ENCODE peak calls at places on chromosomes 1 and 21, in five cellular contexts. U, D, Y, S and J are unnamed samples.

GRCh38 chr1:66275601-66276023 is 258.3 kb upstream of the SGIP1 start:
- DNase-seq in S (no peak), U (peak; percentile 33), D (no peak), Y (no peak), J (no peak)

GRCh38 chr1:54542120-54542961 is 5.7 kb upstream of the ACOT11 start:
- DNase-seq in D (peak; percentile 59), Y (peak; percentile 95), S (peak; percentile 60), U (peak; percentile 75), J (peak; percentile 91)

GRCh38 chr1:91099746-91100621 is 78.1 kb upstream of the ZNF644 start:
- DNase-seq in D (no peak), Y (peak; percentile 36), U (no peak), S (no peak), J (no peak)

GRCh38 chr1:15557594-15557993 is 27.3 kb downstream of the AGMAT start:
- DNase-seq in D (no peak), S (no peak), U (no peak), Y (peak; percentile 49), J (no peak)

GRCh38 chr1:220990417-220991337 is 111.4 kb downstream of the HLX start:
- DNase-seq in S (peak; percentile 60), Y (peak; percentile 34), D (no peak), U (no peak), J (peak; percentile 10)

GRCh38 chr1:58996341-58997059 is 212.7 kb upstream of the JUN start:
- DNase-seq in Y (no peak), U (no peak), D (no peak), S (no peak), J (no peak)

GRCh38 chr1:89938171-89939055 is 56.5 kb upstream of the ZNF326 start:
- DNase-seq in D (no peak), S (peak; percentile 65), U (no peak), Y (peak; percentile 21), J (no peak)

GRCh38 chr21:33374080-33374873 is 28.9 kb upstream of the IFNGR2 start:
- DNase-seq in S (peak; percentile 88), Y (peak; percentile 66), U (peak; percentile 59), D (peak; percentile 52), J (no peak)

GRCh38 chr21:45257673-45258341 is 29.9 kb downstream of the POFUT2 start:
- DNase-seq in S (no peak), U (no peak), D (no peak), Y (no peak), J (no peak)

GRCh38 chr1:242745079-242745478 is 220.6 kb upstream of the PLD5 start:
- DNase-seq in S (no peak), D (no peak), Y (no peak), U (no peak), J (no peak)

GRCh38 chr1:85201340-85202091 is 700 bp upstream of the SYDE2 start:
- DNase-seq in S (peak; percentile 70), D (peak; percentile 72), U (peak; percentile 69), Y (peak; percentile 70), J (peak; percentile 34)

GRCh38 chr21:16588433-16588860 is 858.7 kb downstream of the USP25 start:
- DNase-seq in D (peak; percentile 46), Y (peak; percentile 93), U (no peak), S (peak; percentile 83), J (peak; percentile 87)

GRCh38 chr1:42797414-42797813 is 12.6 kb downstream of the TMEM269 start:
- DNase-seq in S (no peak), U (no peak), Y (no peak), D (no peak), J (no peak)

GRCh38 chr1:36890776-36891175 is 143.5 kb downstream of the GRIK3 start:
- DNase-seq in Y (no peak), S (no peak), D (no peak), U (no peak), J (no peak)

GRCh38 chr1:225933072-225933471 is 7.9 kb downstream of the LEFTY2 start:
- DNase-seq in D (no peak), S (no peak), Y (peak; percentile 87), U (no peak), J (no peak)

GRCh38 chr1:82503805-82504204 is 703.1 kb downstream of the ADGRL2 start:
- DNase-seq in Y (peak; percentile 81), S (peak; percentile 0), U (no peak), D (no peak), J (no peak)

GRCh38 chr1:89762801-89763648 is 57.8 kb upstream of the LRRC8D start:
- DNase-seq in Y (peak; percentile 80), S (peak; percentile 91), D (peak; percentile 89), U (peak; percentile 90), J (peak; percentile 77)

GRCh38 chr1:2466834-2467554 is 9.1 kb upstream of the PLCH2 start:
- DNase-seq in D (no peak), S (no peak), Y (peak; percentile 22), U (peak; percentile 57), J (peak; percentile 42)

GRCh38 chr1:198291036-198291435 is 134.2 kb downstream of the NEK7 start:
- DNase-seq in U (no peak), Y (no peak), D (no peak), S (no peak), J (no peak)

GRCh38 chr1:85602536-85602935 is 22.0 kb downstream of the CCN1 start:
- DNase-seq in S (no peak), D (no peak), Y (no peak), U (no peak), J (no peak)

GRCh38 chr1:208216806-208217205 is 27.4 kb downstream of the PLXNA2 start:
- DNase-seq in Y (no peak), S (no peak), D (no peak), U (no peak), J (no peak)

GRCh38 chr1:61797045-61797755 is 54.9 kb downstream of the PATJ start:
- DNase-seq in Y (peak; percentile 16), D (no peak), S (no peak), U (no peak), J (no peak)

GRCh38 chr1:200438911-200439310 is 29.1 kb upstream of the ZNF281 start:
- DNase-seq in S (no peak), D (no peak), Y (no peak), U (no peak), J (no peak)

GRCh38 chr1:87684194-87684593 is 355.5 kb downstream of the LMO4 start:
- DNase-seq in Y (peak; percentile 14), S (peak; percentile 54), D (no peak), U (no peak), J (no peak)

GRCh38 chr1:167635941-167636340 is 5.9 kb downstream of the RCSD1 start:
- DNase-seq in U (no peak), Y (no peak), S (no peak), D (no peak), J (no peak)

GRCh38 chr1:39976732-39977131 is 21.8 kb downstream of the MFSD2A start:
- DNase-seq in D (no peak), U (no peak), Y (peak; percentile 48), S (peak; percentile 29), J (peak; percentile 21)

GRCh38 chr1:225996946-225997545 is 2.1 kb downstream of the SDE2 start:
- DNase-seq in Y (no peak), U (no peak), D (no peak), S (peak; percentile 25), J (no peak)

GRCh38 chr1:47571952-47572351 is 134.1 kb downstream of the FOXD2 start:
- DNase-seq in Y (no peak), U (no peak), D (no peak), S (no peak), J (no peak)

GRCh38 chr1:212656730-212657129 is 42.9 kb downstream of the BATF3 start:
- DNase-seq in U (no peak), S (no peak), D (no peak), Y (peak; percentile 26), J (no peak)

GRCh38 chr1:119327436-119328155 is 41.0 kb upstream of the HAO2 start:
- DNase-seq in Y (peak; percentile 17), D (no peak), U (peak; percentile 53), S (peak; percentile 29), J (peak; percentile 41)

GRCh38 chr1:107707111-107707510 is 257.9 kb downstream of the VAV3 start:
- DNase-seq in D (no peak), S (no peak), Y (no peak), U (no peak), J (no peak)

GRCh38 chr1:56561227-56562019 is 17.9 kb downstream of the PLPP3 start:
- DNase-seq in Y (no peak), U (no peak), S (no peak), D (no peak), J (no peak)

GRCh38 chr1:86419277-86419903 is 4.6 kb upstream of the CLCA2 start:
- DNase-seq in Y (peak; percentile 71), U (peak; percentile 19), D (no peak), S (peak; percentile 70), J (no peak)

GRCh38 chr1:17763995-17764394 is 8.9 kb downstream of the ACTL8 start:
- DNase-seq in D (no peak), U (no peak), Y (no peak), S (no peak), J (no peak)

GRCh38 chr1:110187139-110187890 is 22.8 kb upstream of the KCNC4 start:
- DNase-seq in D (no peak), Y (peak; percentile 56), U (no peak), S (peak; percentile 47), J (no peak)